ENCODE peak calls at places on chromosomes 16 and 17, in ten cellular contexts. P is AG08395, W is NCI-H2081, X is activated gamma-delta T cell treated with Interleukin-2 at 50 U/mL for 16 hours, J is nucleus accumbens, U is AG04450, Z is Calu3, K is HFFc6, Y is SW480, R is left colon. B is an unnamed sample.

GRCh38 chr17:80060629-80061028 is 24.2 kb downstream of the CCDC40 start:
- DNase-seq in P (no peak), W (no peak), X (no peak), J (no peak), U (no peak), Z (no peak), K (no peak), Y (no peak), R (no peak), B (no peak)

GRCh38 chr16:16021988-16022682 is 72.7 kb downstream of the ABCC1 start:
- DNase-seq in P (peak; percentile 98), W (no peak), X (no peak), J (peak; percentile 32), U (peak; percentile 86), Z (peak; percentile 93), K (peak; percentile 96), Y (peak; percentile 79), R (peak; percentile 94), B (peak; percentile 98)

GRCh38 chr16:57446530-57447141 is 549 bp downstream of the CIAPIN1 start:
- DNase-seq in P (peak; percentile 53), W (peak; percentile 27), X (peak; percentile 9), J (no peak), U (no peak), Z (peak; percentile 11), K (peak; percentile 10), Y (peak; percentile 63), R (no peak), B (peak; percentile 41)

GRCh38 chr16:57178296-57178695 is 7.5 kb downstream of the PSME3IP1 start:
- DNase-seq in P (no peak), W (no peak), X (no peak), J (no peak), U (no peak), Z (no peak), K (no peak), Y (no peak), R (no peak), B (no peak)

GRCh38 chr17:41655611-41656111 is 31.3 kb upstream of the KRT17 start:
- DNase-seq in P (no peak), W (no peak), X (no peak), J (no peak), U (no peak), Z (peak; percentile 89), K (no peak), Y (peak; percentile 91), R (peak; percentile 93), B (peak; percentile 95)

GRCh38 chr16:81498351-81498750 is 53.7 kb downstream of the CMIP start:
- DNase-seq in P (no peak), W (no peak), X (no peak), J (no peak), U (no peak), Z (no peak), K (no peak), Y (no peak), R (no peak), B (no peak)

GRCh38 chr17:49980703-49981197 is 11.8 kb downstream of the DLX4 start:
- DNase-seq in P (no peak), W (no peak), X (no peak), J (no peak), U (no peak), Z (no peak), K (no peak), Y (no peak), R (no peak), B (peak; percentile 70)

GRCh38 chr17:60146206-60146605 is 3.6 kb upstream of the CA4 start:
- DNase-seq in P (no peak), W (no peak), X (no peak), J (no peak), U (no peak), Z (no peak), K (no peak), Y (no peak), R (no peak), B (no peak)

GRCh38 chr16:29860218-29860617 is 2.8 kb downstream of the CDIPT start:
- DNase-seq in P (no peak), W (no peak), X (no peak), J (no peak), U (no peak), Z (no peak), K (no peak), Y (no peak), R (no peak), B (no peak)

GRCh38 chr17:31174215-31174614 is 79.4 kb downstream of the NF1 start:
- DNase-seq in P (no peak), W (no peak), X (no peak), J (no peak), U (no peak), Z (no peak), K (no peak), Y (no peak), R (no peak), B (no peak)

GRCh38 chr17:38982858-38983746 is 15.9 kb upstream of the FBXO47 start:
- DNase-seq in P (peak; percentile 68), W (peak; percentile 85), X (peak; percentile 47), J (peak; percentile 0), U (peak; percentile 50), Z (peak; percentile 85), K (peak; percentile 67), Y (peak; percentile 70), R (no peak), B (peak; percentile 65)

GRCh38 chr17:57195790-57196460 is 60.4 kb upstream of the MSI2 start:
- DNase-seq in P (no peak), W (no peak), X (no peak), J (no peak), U (no peak), Z (no peak), K (no peak), Y (no peak), R (no peak), B (peak; percentile 85)

GRCh38 chr17:32772453-32773025 is 104.4 kb downstream of the MYO1D start:
- DNase-seq in P (no peak), W (no peak), X (no peak), J (no peak), U (no peak), Z (no peak), K (no peak), Y (no peak), R (no peak), B (no peak)

GRCh38 chr17:81838753-81839255 is 4.0 kb upstream of the PPP1R27 start:
- DNase-seq in P (no peak), W (no peak), X (no peak), J (no peak), U (no peak), Z (no peak), K (no peak), Y (no peak), R (no peak), B (no peak)

GRCh38 chr16:11620243-11621003 is 33.7 kb upstream of the LITAF start:
- DNase-seq in P (no peak), W (no peak), X (no peak), J (no peak), U (no peak), Z (no peak), K (no peak), Y (no peak), R (no peak), B (no peak)

GRCh38 chr17:38583176-38583575 is 22.6 kb downstream of the SRCIN1 start:
- DNase-seq in P (no peak), W (no peak), X (no peak), J (no peak), U (no peak), Z (no peak), K (no peak), Y (no peak), R (no peak), B (no peak)

GRCh38 chr16:87897563-87898505 is 28.5 kb upstream of the SLC7A5 start:
- DNase-seq in P (no peak), W (no peak), X (peak; percentile 57), J (no peak), U (no peak), Z (no peak), K (no peak), Y (peak; percentile 17), R (no peak), B (no peak)

GRCh38 chr17:33461051-33461450 is 168.0 kb upstream of the ASIC2 start:
- DNase-seq in P (no peak), W (no peak), X (no peak), J (no peak), U (no peak), Z (no peak), K (no peak), Y (no peak), R (no peak), B (no peak)

GRCh38 chr17:50848691-50849090 is 13.3 kb downstream of the WFIKKN2 start:
- DNase-seq in P (no peak), W (no peak), X (no peak), J (no peak), U (no peak), Z (no peak), K (no peak), Y (no peak), R (no peak), B (no peak)

GRCh38 chr17:80030730-80031410 is 4.8 kb downstream of the TBC1D16 start:
- DNase-seq in P (no peak), W (peak; percentile 89), X (no peak), J (no peak), U (no peak), Z (peak; percentile 80), K (no peak), Y (no peak), R (peak; percentile 73), B (no peak)

GRCh38 chr16:11386791-11387546 is 41.7 kb downstream of the RMI2 start:
- DNase-seq in P (peak; percentile 74), W (no peak), X (no peak), J (no peak), U (no peak), Z (no peak), K (no peak), Y (no peak), R (no peak), B (no peak)

GRCh38 chr17:82023447-82024241 is 539 bp downstream of the LRRC45 start:
- DNase-seq in P (no peak), W (peak; percentile 62), X (no peak), J (no peak), U (no peak), Z (peak; percentile 16), K (no peak), Y (peak; percentile 47), R (no peak), B (no peak)

GRCh38 chr17:35612924-35613521 is 25.9 kb downstream of the AP2B1 start:
- DNase-seq in P (peak; percentile 40), W (peak; percentile 45), X (no peak), J (no peak), U (no peak), Z (peak; percentile 34), K (peak; percentile 50), Y (peak; percentile 31), R (no peak), B (peak; percentile 13)

GRCh38 chr17:79630120-79630519 is 19.3 kb upstream of the RBFOX3 start:
- DNase-seq in P (no peak), W (no peak), X (no peak), J (no peak), U (no peak), Z (no peak), K (no peak), Y (no peak), R (peak; percentile 12), B (no peak)

GRCh38 chr17:55641559-55642160 is 81.0 kb downstream of the TMEM100 start:
- DNase-seq in P (peak; percentile 52), W (no peak), X (no peak), J (no peak), U (peak; percentile 48), Z (peak; percentile 44), K (peak; percentile 59), Y (peak; percentile 41), R (peak; percentile 37), B (no peak)

GRCh38 chr16:59632266-59632855 is 898.2 kb upstream of the GOT2 start:
- DNase-seq in P (peak; percentile 67), W (no peak), X (no peak), J (no peak), U (no peak), Z (no peak), K (peak; percentile 57), Y (no peak), R (no peak), B (no peak)

GRCh38 chr17:73710095-73710592 is 65.9 kb upstream of the SDK2 start:
- DNase-seq in P (peak; percentile 60), W (peak; percentile 54), X (peak; percentile 66), J (peak; percentile 22), U (peak; percentile 2), Z (peak; percentile 74), K (no peak), Y (peak; percentile 72), R (peak; percentile 54), B (peak; percentile 29)

GRCh38 chr17:31537558-31537957 is 146.1 kb downstream of the RAB11FIP4 start:
- DNase-seq in P (peak; percentile 70), W (no peak), X (no peak), J (no peak), U (no peak), Z (no peak), K (no peak), Y (no peak), R (no peak), B (no peak)

B was measured in RWPE1.